ENCODE peak calls at places on chromosomes 4 and X, in seven cellular contexts. P is astrocyte of the spinal cord; M is heart right ventricle; O is adipocyte; Z is CD8-positive, alpha-beta memory T cell; A is naive B cell; G is MG63. U is an unnamed sample.

GRCh38 chr4:175891863-175892262 is 79.8 kb upstream of the GPM6A start:
- DNase-seq in P (peak), M (no peak), O (peak), Z (no peak), A (no peak), G (no peak), U (peak)

GRCh38 chrX:115330498-115331138 is 41.1 kb downstream of the LUZP4 start:
- DNase-seq in P (peak), M (peak), O (peak), Z (no peak), A (peak), G (peak), U (peak)

GRCh38 chrX:13257223-13258051 is 62.4 kb downstream of the ATXN3L start:
- DNase-seq in P (no peak), M (no peak), O (no peak), Z (no peak), A (peak), G (no peak), U (no peak)

GRCh38 chr4:187606581-187606980 is 389.0 kb upstream of the ZFP42 start:
- DNase-seq in P (peak), M (peak), O (peak), Z (no peak), A (peak), G (peak), U (peak)

GRCh38 chr4:7418131-7418943 is 16.4 kb downstream of the PSAPL1 start:
- DNase-seq in P (no peak), M (no peak), O (no peak), Z (no peak), A (no peak), G (no peak), U (no peak)

GRCh38 chrX:107940095-107940494 is 42.1 kb downstream of the TEX13B start:
- DNase-seq in P (no peak), M (no peak), O (no peak), Z (no peak), A (no peak), G (no peak), U (no peak)

GRCh38 chr4:108036252-108036651 is 46.6 kb downstream of the HADH start:
- DNase-seq in P (no peak), M (no peak), O (no peak), Z (no peak), A (no peak), G (no peak), U (no peak)

GRCh38 chr4:157459789-157460188 is 239.3 kb downstream of the GRIA2 start:
- DNase-seq in P (no peak), M (no peak), O (no peak), Z (no peak), A (no peak), G (no peak), U (no peak)

GRCh38 chr4:166459616-166460015 is 586.6 kb downstream of the TLL1 start:
- DNase-seq in P (no peak), M (no peak), O (peak), Z (no peak), A (no peak), G (no peak), U (no peak)

GRCh38 chr4:146638801-146639351 is at the start of gene POU4F2:
- DNase-seq in P (peak), M (no peak), O (peak), Z (no peak), A (no peak), G (peak), U (no peak)

GRCh38 chr4:5821665-5822358 is 71.1 kb downstream of the CRMP1 start:
- DNase-seq in P (no peak), M (no peak), O (peak), Z (no peak), A (no peak), G (no peak), U (no peak)

GRCh38 chr4:4868506-4869379 is 9.3 kb downstream of the MSX1 start:
- DNase-seq in P (no peak), M (no peak), O (no peak), Z (no peak), A (no peak), G (no peak), U (no peak)

GRCh38 chr4:53514509-53514908 is 76.8 kb downstream of the LNX1 start:
- DNase-seq in P (no peak), M (no peak), O (no peak), Z (no peak), A (no peak), G (no peak), U (no peak)

GRCh38 chr4:149161247-149161646 is 654.4 kb downstream of the IQCM start:
- DNase-seq in P (peak), M (peak), O (peak), Z (no peak), A (no peak), G (no peak), U (no peak)

GRCh38 chrX:71183341-71183740 is 38.7 kb downstream of the NLGN3 start:
- DNase-seq in P (no peak), M (no peak), O (peak), Z (no peak), A (no peak), G (no peak), U (no peak)

GRCh38 chrX:17631647-17632046 is 105.6 kb upstream of the SCML1 start:
- DNase-seq in P (no peak), M (no peak), O (no peak), Z (no peak), A (no peak), G (no peak), U (no peak)

GRCh38 chr4:77172336-77172735 is 15.3 kb downstream of the CCNG2 start:
- DNase-seq in P (peak), M (no peak), O (peak), Z (no peak), A (no peak), G (peak), U (no peak)

GRCh38 chr4:23097251-23097650 is 404.5 kb downstream of the GBA3 start:
- DNase-seq in P (peak), M (no peak), O (no peak), Z (no peak), A (no peak), G (peak), U (no peak)

U was measured in NCI-H1694 treated with DMSO at 0.1 percent for 48 hours.